ENCODE peak calls at places on chromosome 11, in seven cellular contexts. K, B, A, U, E, J and X are unnamed samples.

GRCh38 chr11:117157507-117157906 is 13.4 kb downstream of the PAFAH1B2 start:
- DNase-seq in K (no peak), B (no peak), A (no peak), U (no peak), E (no peak), J (no peak), X (no peak)

GRCh38 chr11:96237759-96238158 is 105.2 kb downstream of the MAML2 start:
- DNase-seq in K (no peak), B (peak), A (no peak), U (no peak), E (no peak), J (no peak), X (no peak)

GRCh38 chr11:103035656-103036434 is 56.1 kb downstream of the DCUN1D5 start:
- DNase-seq in K (peak), B (peak), A (no peak), U (peak), E (peak), J (no peak), X (no peak)

GRCh38 chr11:23192256-23192655 is 332.0 kb upstream of the CCDC179 start:
- DNase-seq in K (peak), B (no peak), A (no peak), U (no peak), E (no peak), J (no peak), X (no peak)

GRCh38 chr11:46679252-46680163 is 20.9 kb downstream of the ARHGAP1 start:
- DNase-seq in K (no peak), B (no peak), A (no peak), U (no peak), E (no peak), J (no peak), X (no peak)

GRCh38 chr11:130122141-130122575 is 37.4 kb upstream of the ST14 start:
- DNase-seq in K (no peak), B (no peak), A (no peak), U (no peak), E (peak), J (no peak), X (no peak)

GRCh38 chr11:130947481-130947880 is 31.2 kb upstream of the SNX19 start:
- DNase-seq in K (no peak), B (peak), A (no peak), U (no peak), E (no peak), J (no peak), X (no peak)

GRCh38 chr11:102780491-102780918 is at the start of gene MMP10:
- DNase-seq in K (peak), B (peak), A (no peak), U (no peak), E (no peak), J (no peak), X (no peak)

GRCh38 chr11:1880746-1881441 is 10.8 kb downstream of the PRR33 start:
- DNase-seq in K (no peak), B (no peak), A (no peak), U (no peak), E (no peak), J (no peak), X (no peak)

GRCh38 chr11:103532133-103532788 is 423.0 kb downstream of the DYNC2H1 start:
- DNase-seq in K (no peak), B (no peak), A (no peak), U (no peak), E (no peak), J (no peak), X (no peak)

GRCh38 chr11:57364851-57365660 is 15.9 kb downstream of the PRG3 start:
- DNase-seq in K (no peak), B (no peak), A (no peak), U (no peak), E (no peak), J (no peak), X (peak)

GRCh38 chr11:27385245-27385644 is 22.2 kb upstream of the CCDC34 start:
- DNase-seq in K (no peak), B (no peak), A (no peak), U (no peak), E (no peak), J (no peak), X (no peak)

GRCh38 chr11:1205121-1205986 is 17.5 kb upstream of the MUC5B start:
- DNase-seq in K (no peak), B (no peak), A (no peak), U (no peak), E (no peak), J (no peak), X (no peak)

GRCh38 chr11:61907871-61908729 is 9.3 kb downstream of the RAB3IL1 start:
- DNase-seq in K (no peak), B (no peak), A (no peak), U (no peak), E (no peak), J (no peak), X (no peak)

GRCh38 chr11:66454253-66454652 is 12.5 kb upstream of the PELI3 start:
- DNase-seq in K (no peak), B (no peak), A (no peak), U (no peak), E (no peak), J (no peak), X (no peak)

GRCh38 chr11:92505689-92506088 is 281.1 kb downstream of the FAT3 start:
- DNase-seq in K (no peak), B (no peak), A (no peak), U (no peak), E (no peak), J (no peak), X (no peak)

GRCh38 chr11:119983240-119983732 is 154.6 kb downstream of the TRIM29 start:
- DNase-seq in K (no peak), B (no peak), A (no peak), U (no peak), E (no peak), J (no peak), X (no peak)